ENCODE peak calls at places on chromosomes 11 and 22, in seven cellular contexts. C is NCI-H524, Z is cardiac fibroblast, H is neuronal stem cell, W is fibroblast of lung, I is osteocyte, U is hypothalamus. B is an unnamed sample.

GRCh38 chr11:72373163-72373562 is 61.2 kb downstream of the CLPB start:
- DNase-seq in C (peak; percentile 41), Z (no peak), H (no peak), W (no peak), I (peak; percentile 67), U (no peak), B (peak; percentile 22)

GRCh38 chr11:47496808-47497207 is 47.9 kb upstream of the RAPSN start:
- DNase-seq in C (no peak), Z (no peak), H (no peak), W (no peak), I (no peak), U (no peak), B (no peak)

GRCh38 chr11:65639623-65640482 is 2.0 kb downstream of the SIPA1 start:
- DNase-seq in C (no peak), Z (no peak), H (no peak), W (no peak), I (no peak), U (no peak), B (no peak)

GRCh38 chr22:20433686-20434241 is 3.9 kb downstream of the SCARF2 start:
- DNase-seq in C (no peak), Z (no peak), H (no peak), W (no peak), I (no peak), U (no peak), B (no peak)

GRCh38 chr22:46397514-46397913 is 62.0 kb downstream of the TRMU start:
- DNase-seq in C (no peak), Z (no peak), H (no peak), W (no peak), I (no peak), U (no peak), B (no peak)

GRCh38 chr22:41862530-41863266 is 29.8 kb downstream of the SREBF2 start:
- DNase-seq in C (peak; percentile 98), Z (no peak), H (no peak), W (peak; percentile 51), I (no peak), U (no peak), B (peak; percentile 7)

GRCh38 chr22:41598081-41598480 is 8.4 kb upstream of the PMM1 start:
- DNase-seq in C (no peak), Z (peak; percentile 73), H (no peak), W (peak; percentile 88), I (no peak), U (no peak), B (no peak)

GRCh38 chr11:87173185-87174039 is 135.7 kb downstream of the TMEM135 start:
- DNase-seq in C (no peak), Z (peak; percentile 63), H (no peak), W (peak; percentile 79), I (no peak), U (no peak), B (no peak)

GRCh38 chr11:32435511-32435946 is at the start of gene WT1:
- DNase-seq in C (peak; percentile 28), Z (peak; percentile 86), H (no peak), W (no peak), I (no peak), U (no peak), B (peak; percentile 83)

B was measured in nephron progenitor cell.